ENCODE peak calls at places on chromosomes 11 and 22, in four cellular contexts. E, R, O and V are unnamed samples.

GRCh38 chr11:9276571-9276970 is 11.4 kb upstream of the DENND5A start:
- DNase-seq in E (no peak), R (no peak), O (no peak), V (no peak)

GRCh38 chr11:12755510-12755909 is 81.3 kb downstream of the TEAD1 start:
- DNase-seq in E (no peak), R (peak; percentile 43), O (no peak), V (no peak)

GRCh38 chr11:32018672-32019071 is 72.2 kb upstream of the RCN1 start:
- DNase-seq in E (no peak), R (no peak), O (no peak), V (no peak)

GRCh38 chr22:43134553-43134952 is 8.6 kb downstream of the MCAT start:
- DNase-seq in E (no peak), R (no peak), O (no peak), V (no peak)

GRCh38 chr11:76215946-76216345 is 9.6 kb upstream of the WNT11 start:
- DNase-seq in E (no peak), R (peak; percentile 84), O (peak; percentile 21), V (no peak)

GRCh38 chr11:117424781-117425180 is 97.1 kb downstream of the CEP164 start:
- DNase-seq in E (no peak), R (no peak), O (no peak), V (no peak)

GRCh38 chr22:25402501-25403283 is 161.8 kb upstream of the GRK3 start:
- DNase-seq in E (no peak), R (peak; percentile 73), O (peak; percentile 64), V (no peak)

GRCh38 chr11:47425611-47426010 is 628 bp downstream of the PSMC3 start:
- DNase-seq in E (peak; percentile 29), R (no peak), O (no peak), V (no peak)

GRCh38 chr11:35748644-35749043 is 86.1 kb downstream of the TRIM44 start:
- DNase-seq in E (no peak), R (no peak), O (no peak), V (no peak)

GRCh38 chr11:120857508-120857907 is 166.4 kb upstream of the TBCEL start:
- DNase-seq in E (no peak), R (no peak), O (no peak), V (no peak)

GRCh38 chr22:47124451-47124881 is 362.0 kb downstream of the TBC1D22A start:
- DNase-seq in E (no peak), R (no peak), O (peak; percentile 70), V (no peak)

GRCh38 chr11:120546312-120547205 is 35.0 kb downstream of the GRIK4 start:
- DNase-seq in E (peak; percentile 51), R (peak; percentile 95), O (peak; percentile 94), V (no peak)

GRCh38 chr11:31795706-31796522 is 15.2 kb downstream of the PAX6 start:
- DNase-seq in E (peak; percentile 77), R (no peak), O (no peak), V (no peak)

GRCh38 chr11:9047986-9048522 is 43.3 kb downstream of the SCUBE2 start:
- DNase-seq in E (peak; percentile 31), R (no peak), O (no peak), V (no peak)

GRCh38 chr22:47705350-47705749 is 942.9 kb downstream of the TBC1D22A start:
- DNase-seq in E (no peak), R (no peak), O (no peak), V (no peak)

GRCh38 chr22:19510919-19511341 is 13.3 kb downstream of the CLDN5 start:
- DNase-seq in E (no peak), R (no peak), O (no peak), V (no peak)

GRCh38 chr11:97567801-97568200 is 1178.0 kb downstream of the JRKL start:
- DNase-seq in E (no peak), R (no peak), O (no peak), V (no peak)

GRCh38 chr22:50507421-50507990 is at the start of gene LMF2:
- DNase-seq in E (no peak), R (no peak), O (peak; percentile 98), V (peak; percentile 99)